ENCODE peak calls at places on chromosomes 12 and 14, in six cellular contexts. One of them, this sample, is unnamed.

GRCh38 chr12:53096761-53097160 is 706 bp upstream of the IGFBP6 start:
- DNase-seq in H7: no peak
- DNase-seq in GM13977: no peak
- DNase-seq in frontal cortex: no peak
- DNase-seq in cardiac fibroblast: no peak
- DNase-seq in stimulated activated effector memory CD8-positive, alpha-beta T cell treated with anti-CD3 and anti-CD28 coated beads, Interleukin-12 subunit alpha, Interleukin-12 subunit beta, amount 100 ng/mL, for 72 hours: no peak
- DNase-seq in this sample: no peak

GRCh38 chr12:92627511-92627910 is 75.3 kb upstream of the PLEKHG7 start:
- DNase-seq in cardiac fibroblast: no peak
- DNase-seq in GM13977: no peak
- DNase-seq in H7: no peak
- DNase-seq in stimulated activated effector memory CD8-positive, alpha-beta T cell treated with anti-CD3 and anti-CD28 coated beads, Interleukin-12 subunit alpha, Interleukin-12 subunit beta, amount 100 ng/mL, for 72 hours: no peak
- DNase-seq in frontal cortex: no peak
- DNase-seq in this sample: no peak

GRCh38 chr12:3220382-3221321 is 143.5 kb downstream of the TSPAN9 start:
- DNase-seq in stimulated activated effector memory CD8-positive, alpha-beta T cell treated with anti-CD3 and anti-CD28 coated beads, Interleukin-12 subunit alpha, Interleukin-12 subunit beta, amount 100 ng/mL, for 72 hours: no peak
- DNase-seq in cardiac fibroblast: no peak
- DNase-seq in H7: no peak
- DNase-seq in frontal cortex: no peak
- DNase-seq in GM13977: no peak
- DNase-seq in this sample: no peak

GRCh38 chr14:98953544-98954346 is 318.3 kb downstream of the BCL11B start:
- DNase-seq in frontal cortex: no peak
- DNase-seq in stimulated activated effector memory CD8-positive, alpha-beta T cell treated with anti-CD3 and anti-CD28 coated beads, Interleukin-12 subunit alpha, Interleukin-12 subunit beta, amount 100 ng/mL, for 72 hours: no peak
- DNase-seq in H7: peak
- DNase-seq in GM13977: no peak
- DNase-seq in cardiac fibroblast: peak
- DNase-seq in this sample: no peak

GRCh38 chr12:45518516-45519235 is 210.8 kb upstream of the ARID2 start:
- DNase-seq in GM13977: no peak
- DNase-seq in frontal cortex: peak
- DNase-seq in stimulated activated effector memory CD8-positive, alpha-beta T cell treated with anti-CD3 and anti-CD28 coated beads, Interleukin-12 subunit alpha, Interleukin-12 subunit beta, amount 100 ng/mL, for 72 hours: peak
- DNase-seq in H7: no peak
- DNase-seq in cardiac fibroblast: no peak
- DNase-seq in this sample: no peak

GRCh38 chr12:6961695-6962284 is 8.7 kb downstream of the PHB2 start:
- DNase-seq in stimulated activated effector memory CD8-positive, alpha-beta T cell treated with anti-CD3 and anti-CD28 coated beads, Interleukin-12 subunit alpha, Interleukin-12 subunit beta, amount 100 ng/mL, for 72 hours: no peak
- DNase-seq in frontal cortex: peak
- DNase-seq in GM13977: peak
- DNase-seq in H7: peak
- DNase-seq in cardiac fibroblast: peak
- DNase-seq in this sample: peak

GRCh38 chr12:14836336-14837210 is 6.8 kb downstream of the ART4 start:
- DNase-seq in GM13977: no peak
- DNase-seq in frontal cortex: no peak
- DNase-seq in stimulated activated effector memory CD8-positive, alpha-beta T cell treated with anti-CD3 and anti-CD28 coated beads, Interleukin-12 subunit alpha, Interleukin-12 subunit beta, amount 100 ng/mL, for 72 hours: no peak
- DNase-seq in H7: no peak
- DNase-seq in cardiac fibroblast: peak
- DNase-seq in this sample: no peak

GRCh38 chr12:53352331-53353258 is 16.4 kb upstream of the SP7 start:
- DNase-seq in H7: peak
- DNase-seq in stimulated activated effector memory CD8-positive, alpha-beta T cell treated with anti-CD3 and anti-CD28 coated beads, Interleukin-12 subunit alpha, Interleukin-12 subunit beta, amount 100 ng/mL, for 72 hours: peak
- DNase-seq in cardiac fibroblast: peak
- DNase-seq in frontal cortex: peak
- DNase-seq in GM13977: peak
- DNase-seq in this sample: peak

GRCh38 chr12:114450511-114451300 is 44.8 kb upstream of the TBX5 start:
- DNase-seq in stimulated activated effector memory CD8-positive, alpha-beta T cell treated with anti-CD3 and anti-CD28 coated beads, Interleukin-12 subunit alpha, Interleukin-12 subunit beta, amount 100 ng/mL, for 72 hours: no peak
- DNase-seq in frontal cortex: no peak
- DNase-seq in cardiac fibroblast: no peak
- DNase-seq in H7: no peak
- DNase-seq in GM13977: no peak
- DNase-seq in this sample: no peak

GRCh38 chr12:32365473-32366064 is 33.8 kb upstream of the FGD4 start:
- DNase-seq in GM13977: peak
- DNase-seq in frontal cortex: peak
- DNase-seq in cardiac fibroblast: peak
- DNase-seq in stimulated activated effector memory CD8-positive, alpha-beta T cell treated with anti-CD3 and anti-CD28 coated beads, Interleukin-12 subunit alpha, Interleukin-12 subunit beta, amount 100 ng/mL, for 72 hours: no peak
- DNase-seq in H7: peak
- DNase-seq in this sample: peak

GRCh38 chr12:96241484-96242256 is 47.5 kb downstream of the ELK3 start:
- DNase-seq in stimulated activated effector memory CD8-positive, alpha-beta T cell treated with anti-CD3 and anti-CD28 coated beads, Interleukin-12 subunit alpha, Interleukin-12 subunit beta, amount 100 ng/mL, for 72 hours: peak
- DNase-seq in frontal cortex: no peak
- DNase-seq in H7: no peak
- DNase-seq in GM13977: no peak
- DNase-seq in cardiac fibroblast: peak
- DNase-seq in this sample: peak

GRCh38 chr12:122946690-122947271 is 19.5 kb downstream of the ABCB9 start:
- DNase-seq in H7: peak
- DNase-seq in frontal cortex: peak
- DNase-seq in stimulated activated effector memory CD8-positive, alpha-beta T cell treated with anti-CD3 and anti-CD28 coated beads, Interleukin-12 subunit alpha, Interleukin-12 subunit beta, amount 100 ng/mL, for 72 hours: peak
- DNase-seq in cardiac fibroblast: peak
- DNase-seq in GM13977: peak
- DNase-seq in this sample: peak

GRCh38 chr12:56151672-56152131 is 685 bp upstream of the MYL6B start:
- DNase-seq in H7: peak
- DNase-seq in frontal cortex: no peak
- DNase-seq in stimulated activated effector memory CD8-positive, alpha-beta T cell treated with anti-CD3 and anti-CD28 coated beads, Interleukin-12 subunit alpha, Interleukin-12 subunit beta, amount 100 ng/mL, for 72 hours: peak
- DNase-seq in cardiac fibroblast: no peak
- DNase-seq in GM13977: peak
- DNase-seq in this sample: no peak

GRCh38 chr12:56162468-56163290 is 4.5 kb downstream of the MYL6 start:
- DNase-seq in GM13977: no peak
- DNase-seq in H7: peak
- DNase-seq in stimulated activated effector memory CD8-positive, alpha-beta T cell treated with anti-CD3 and anti-CD28 coated beads, Interleukin-12 subunit alpha, Interleukin-12 subunit beta, amount 100 ng/mL, for 72 hours: no peak
- DNase-seq in frontal cortex: no peak
- DNase-seq in cardiac fibroblast: no peak
- DNase-seq in this sample: no peak